ENCODE peak calls at places on chromosomes 16 and 17, in six cellular contexts. E is OCI-LY7, I is dorsolateral prefrontal cortex, L is ovary, W is heart left ventricle, T is fibroblast of mammary gland. O is an unnamed sample.

GRCh38 chr17:36978810-36979584 is 30.2 kb downstream of the AATF start:
- DNase-seq in E (no peak), I (no peak), L (no peak), W (no peak), T (no peak), O (no peak)

GRCh38 chr16:28610595-28611270 is 889 bp upstream of the SULT1A1 start:
- DNase-seq in E (no peak), I (no peak), L (no peak), W (no peak), T (no peak), O (no peak)

GRCh38 chr16:29789775-29790182 is 772 bp upstream of the KIF22 start:
- DNase-seq in E (peak), I (no peak), L (peak), W (no peak), T (no peak), O (no peak)

GRCh38 chr16:57647136-57647875 is 18.9 kb downstream of the ADGRG1 start:
- DNase-seq in E (no peak), I (no peak), L (no peak), W (no peak), T (no peak), O (no peak)

GRCh38 chr17:56099649-56100048 is 53.6 kb upstream of the ANKFN1 start:
- DNase-seq in E (no peak), I (no peak), L (no peak), W (no peak), T (peak), O (no peak)

GRCh38 chr16:72961863-72962262 is 86.1 kb downstream of the ZFHX3 start:
- DNase-seq in E (no peak), I (no peak), L (no peak), W (no peak), T (no peak), O (no peak)

GRCh38 chr16:55279598-55279997 is 44.4 kb upstream of the IRX6 start:
- DNase-seq in E (no peak), I (no peak), L (no peak), W (no peak), T (no peak), O (no peak)

GRCh38 chr16:89060207-89060794 is 33.4 kb upstream of the ACSF3 start:
- DNase-seq in E (peak), I (no peak), L (no peak), W (no peak), T (no peak), O (no peak)

GRCh38 chr17:3986270-3986938 is 22.2 kb upstream of the ATP2A3 start:
- DNase-seq in E (peak), I (no peak), L (no peak), W (no peak), T (no peak), O (peak)

GRCh38 chr16:70646260-70647241 is at the start of gene IL34:
- DNase-seq in E (no peak), I (no peak), L (peak), W (no peak), T (peak), O (peak)

GRCh38 chr17:66087073-66087472 is 104.9 kb downstream of the CEP112 start:
- DNase-seq in E (no peak), I (no peak), L (no peak), W (no peak), T (peak), O (no peak)

GRCh38 chr17:47990962-47991731 is 20.2 kb downstream of the CDK5RAP3 start:
- DNase-seq in E (no peak), I (no peak), L (no peak), W (no peak), T (peak), O (no peak)

GRCh38 chr16:73170587-73170986 is 122.7 kb upstream of the ZFHX3 start:
- DNase-seq in E (no peak), I (no peak), L (peak), W (peak), T (no peak), O (no peak)

GRCh38 chr17:43779145-43780125 is 658 bp upstream of the DUSP3 start:
- DNase-seq in E (no peak), I (no peak), L (no peak), W (no peak), T (no peak), O (no peak)

GRCh38 chr17:30831663-30832437 is at the start of gene ATAD5:
- DNase-seq in E (peak), I (peak), L (peak), W (peak), T (peak), O (peak)

GRCh38 chr17:9643611-9644010 is 1.7 kb upstream of the USP43 start:
- DNase-seq in E (no peak), I (no peak), L (no peak), W (no peak), T (no peak), O (no peak)

GRCh38 chr17:79690988-79691836 is 39.5 kb upstream of the ENPP7 start:
- DNase-seq in E (no peak), I (no peak), L (no peak), W (no peak), T (no peak), O (no peak)

GRCh38 chr16:79390481-79391051 is 210.0 kb downstream of the MAF start:
- DNase-seq in E (no peak), I (no peak), L (no peak), W (no peak), T (no peak), O (no peak)

GRCh38 chr16:11429823-11430222 is 84.6 kb downstream of the RMI2 start:
- DNase-seq in E (no peak), I (no peak), L (no peak), W (no peak), T (peak), O (no peak)

GRCh38 chr17:50863221-50863843 is 2.8 kb downstream of the TOB1 start:
- DNase-seq in E (peak), I (no peak), L (no peak), W (peak), T (peak), O (no peak)

GRCh38 chr16:62190426-62190825 is 154.2 kb upstream of the CDH8 start:
- DNase-seq in E (peak), I (no peak), L (no peak), W (no peak), T (no peak), O (no peak)

GRCh38 chr16:49548571-49548970 is 175.0 kb downstream of the C16orf78 start:
- DNase-seq in E (no peak), I (no peak), L (no peak), W (no peak), T (no peak), O (no peak)

GRCh38 chr16:46746821-46747776 is 1.0 kb downstream of the MYLK3 start:
- DNase-seq in E (no peak), I (no peak), L (no peak), W (peak), T (no peak), O (peak)

GRCh38 chr17:76263896-76264295 is 1.3 kb upstream of the UBALD2 start:
- DNase-seq in E (no peak), I (no peak), L (no peak), W (no peak), T (no peak), O (no peak)

GRCh38 chr17:72705905-72706395 is 386.5 kb downstream of the SLC39A11 start:
- DNase-seq in E (no peak), I (no peak), L (no peak), W (no peak), T (no peak), O (no peak)

GRCh38 chr16:81522141-81522701 is 77.6 kb downstream of the CMIP start:
- DNase-seq in E (no peak), I (no peak), L (no peak), W (no peak), T (no peak), O (no peak)

GRCh38 chr17:31078290-31078689 is 16.5 kb upstream of the NF1 start:
- DNase-seq in E (no peak), I (no peak), L (no peak), W (no peak), T (peak), O (no peak)

GRCh38 chr17:18129041-18129502 is 20.5 kb downstream of the MYO15A start:
- DNase-seq in E (no peak), I (peak), L (no peak), W (no peak), T (peak), O (no peak)

GRCh38 chr16:19926449-19927390 is 42.1 kb upstream of the GPRC5B start:
- DNase-seq in E (no peak), I (no peak), L (no peak), W (no peak), T (peak), O (no peak)

GRCh38 chr17:77632619-77633018 is 325.9 kb upstream of the TNRC6C start:
- DNase-seq in E (no peak), I (no peak), L (no peak), W (no peak), T (no peak), O (no peak)

GRCh38 chr17:26809033-26809432 is 484.9 kb upstream of the WSB1 start:
- DNase-seq in E (no peak), I (no peak), L (no peak), W (no peak), T (peak), O (no peak)

GRCh38 chr16:8854298-8854948 is 14.4 kb downstream of the CARHSP1 start:
- DNase-seq in E (no peak), I (peak), L (no peak), W (no peak), T (no peak), O (peak)

GRCh38 chr17:46837521-46837920 is 13.9 kb upstream of the WNT9B start:
- DNase-seq in E (no peak), I (peak), L (no peak), W (no peak), T (no peak), O (no peak)

GRCh38 chr16:69286941-69287713 is 24.0 kb upstream of the VPS4A start:
- DNase-seq in E (peak), I (no peak), L (peak), W (no peak), T (peak), O (peak)

O was measured in aorta.